ENCODE peak calls at places on chromosomes 5 and 9, in seven cellular contexts. D, U, P, G, X, B and Q are unnamed samples.

GRCh38 chr5:135013947-135014570 is 20.0 kb downstream of the PITX1 start:
- DNase-seq in U (no peak), D (no peak), X (peak), B (peak), P (no peak), G (no peak), Q (peak)

GRCh38 chr9:90773593-90773992 is 28.0 kb upstream of the SYK start:
- DNase-seq in X (no peak), D (no peak), U (no peak), G (no peak), P (no peak), B (peak), Q (no peak)

GRCh38 chr5:135569755-135570452 is 8.9 kb downstream of the CXCL14 start:
- DNase-seq in U (no peak), P (peak), D (no peak), X (peak), G (no peak), B (peak), Q (no peak)

GRCh38 chr5:171162602-171163001 is 146.4 kb upstream of the TLX3 start:
- DNase-seq in X (no peak), U (no peak), D (no peak), B (peak), P (peak), G (no peak), Q (no peak)

GRCh38 chr9:81266086-81266485 is 423.3 kb downstream of the TLE1 start:
- DNase-seq in G (no peak), B (no peak), D (no peak), X (no peak), U (no peak), P (no peak), Q (no peak)

GRCh38 chr5:80989883-80990282 is 29.7 kb downstream of the RASGRF2 start:
- DNase-seq in X (no peak), U (no peak), B (no peak), D (no peak), G (no peak), P (no peak), Q (no peak)

GRCh38 chr5:148791696-148792095 is 34.7 kb upstream of the ADRB2 start:
- DNase-seq in U (no peak), P (no peak), B (no peak), D (no peak), X (no peak), G (no peak), Q (no peak)

GRCh38 chr5:66122379-66123034 is 21.6 kb upstream of the SREK1 start:
- DNase-seq in U (no peak), D (no peak), G (no peak), B (peak), P (no peak), X (no peak), Q (no peak)

GRCh38 chr5:59287361-59287760 is 606.2 kb downstream of the PDE4D start:
- DNase-seq in D (no peak), B (no peak), G (no peak), X (no peak), U (no peak), P (no peak), Q (no peak)

GRCh38 chr9:100911273-100911672 is 117.3 kb upstream of the PLPPR1 start:
- DNase-seq in X (no peak), U (no peak), B (no peak), G (no peak), D (no peak), P (no peak), Q (no peak)

GRCh38 chr5:93510626-93511420 is 70.2 kb downstream of the NR2F1-AS1 start:
- DNase-seq in U (no peak), G (no peak), D (no peak), B (peak), X (no peak), P (no peak), Q (no peak)